ENCODE peak calls at places on chromosomes 12 and 14, in six cellular contexts. Q, L, A, E, T and Z are unnamed samples.
A peak's percentile ranks its signal among the peaks of the same experiment; 100 is the strongest.

GRCh38 chr12:132000286-132000872 is 50.6 kb downstream of the EP400 start:
- DNase-seq in L (no peak), Q (no peak), T (no peak), A (no peak), E (no peak), Z (no peak)

GRCh38 chr12:57101892-57102695 is 9.1 kb downstream of the STAT6 start:
- DNase-seq in A (no peak), E (no peak), L (no peak), Q (no peak), T (no peak), Z (no peak)

GRCh38 chr14:66425402-66425801 is 60.8 kb upstream of the CCDC196 start:
- DNase-seq in Q (no peak), L (no peak), E (no peak), T (no peak), A (no peak), Z (peak; percentile 35)

GRCh38 chr14:102949801-102950451 is 27.5 kb downstream of the AMN start:
- DNase-seq in A (no peak), T (peak; percentile 68), Q (no peak), E (peak; percentile 54), L (peak; percentile 93), Z (peak; percentile 60)

GRCh38 chr12:126157575-126157966 is 1092.3 kb downstream of the AACS start:
- DNase-seq in A (peak; percentile 40), E (no peak), T (no peak), L (no peak), Q (no peak), Z (no peak)

GRCh38 chr14:73879027-73879426 is 7.6 kb upstream of the ZNF410 start:
- DNase-seq in T (no peak), E (no peak), Q (no peak), A (no peak), L (no peak), Z (no peak)

GRCh38 chr12:52215587-52216031 is 17.4 kb upstream of the KRT7 start:
- DNase-seq in T (peak; percentile 79), E (peak; percentile 60), L (no peak), Q (no peak), A (peak; percentile 33), Z (no peak)

GRCh38 chr12:110536834-110537604 is 34.9 kb downstream of the RAD9B start:
- DNase-seq in E (no peak), A (no peak), Q (no peak), T (no peak), L (no peak), Z (no peak)

GRCh38 chr14:97219356-97220017 is 422.3 kb downstream of the VRK1 start:
- DNase-seq in L (no peak), T (peak; percentile 42), A (no peak), Q (no peak), E (no peak), Z (no peak)

GRCh38 chr12:115468087-115468510 is 784.1 kb upstream of the TBX3 start:
- DNase-seq in A (no peak), Q (peak; percentile 54), L (no peak), E (no peak), T (no peak), Z (no peak)
- TF ChIP-seq CTCF in A (no peak), Q (peak; percentile 52), L (peak; percentile 12), E (peak; percentile 39), T (no peak), Z (peak; percentile 52)

DNA sequence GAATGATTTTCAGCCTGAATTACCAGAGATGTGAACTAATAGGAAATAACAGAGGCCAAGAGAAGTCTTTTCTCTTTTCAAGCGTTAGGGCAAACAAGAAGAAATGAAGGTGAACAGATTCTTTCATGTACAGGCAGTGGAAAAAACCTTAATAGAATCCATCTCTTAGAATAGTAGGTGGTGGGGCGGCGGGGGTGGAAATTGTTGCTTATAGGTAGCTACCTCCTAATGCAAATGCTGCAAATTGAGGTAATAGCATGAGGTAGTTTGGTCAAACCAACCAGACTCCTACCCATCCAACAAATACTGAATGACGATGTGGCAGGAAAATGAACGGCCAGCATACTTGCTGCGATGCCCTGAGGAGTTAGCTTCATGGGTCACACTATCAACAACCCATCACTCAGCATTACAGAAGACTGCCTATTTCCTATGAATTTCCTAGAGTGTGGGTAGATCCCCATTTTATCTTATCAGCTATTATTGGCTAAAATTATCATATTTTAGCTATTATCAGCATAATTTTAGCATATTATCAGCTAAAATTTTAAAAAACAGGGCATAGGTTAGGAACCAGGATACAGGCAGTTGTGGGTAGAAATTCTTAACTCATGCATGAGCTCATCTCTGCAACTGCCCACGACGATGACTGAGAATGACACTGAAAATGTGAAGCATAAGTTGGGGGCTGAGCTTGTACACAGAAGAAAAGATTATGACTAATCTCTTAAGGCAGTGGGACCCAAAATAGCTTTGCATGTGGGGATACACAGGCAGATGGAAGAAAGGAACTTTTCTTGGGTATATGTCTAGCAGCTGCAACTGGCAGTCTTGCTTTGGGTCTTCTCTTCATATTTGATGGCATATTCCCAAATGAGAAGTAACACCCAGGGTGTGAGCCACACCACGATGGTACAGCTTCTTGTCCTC is 68.7 kb downstream of the NIN start:
- DNase-seq in L (no peak), T (no peak), E (peak; percentile 84), A (no peak), Q (peak; percentile 42), Z (no peak)
- H3K4me3 ChIP-seq in L (no peak overlapping the region), T (no peak overlapping the region), E (no peak overlapping the region), A (no peak overlapping the region), Q (no peak overlapping the region), Z (no peak overlapping the region)

GRCh38 chr14:90538095-90538494 is 141.3 kb downstream of the CALM1 start:
- DNase-seq in E (no peak), A (no peak), Q (no peak), L (no peak), T (no peak), Z (no peak)
- TF ChIP-seq CTCF in E (no peak), A (no peak), Q (no peak), L (no peak), T (no peak), Z (no peak)

DNA sequence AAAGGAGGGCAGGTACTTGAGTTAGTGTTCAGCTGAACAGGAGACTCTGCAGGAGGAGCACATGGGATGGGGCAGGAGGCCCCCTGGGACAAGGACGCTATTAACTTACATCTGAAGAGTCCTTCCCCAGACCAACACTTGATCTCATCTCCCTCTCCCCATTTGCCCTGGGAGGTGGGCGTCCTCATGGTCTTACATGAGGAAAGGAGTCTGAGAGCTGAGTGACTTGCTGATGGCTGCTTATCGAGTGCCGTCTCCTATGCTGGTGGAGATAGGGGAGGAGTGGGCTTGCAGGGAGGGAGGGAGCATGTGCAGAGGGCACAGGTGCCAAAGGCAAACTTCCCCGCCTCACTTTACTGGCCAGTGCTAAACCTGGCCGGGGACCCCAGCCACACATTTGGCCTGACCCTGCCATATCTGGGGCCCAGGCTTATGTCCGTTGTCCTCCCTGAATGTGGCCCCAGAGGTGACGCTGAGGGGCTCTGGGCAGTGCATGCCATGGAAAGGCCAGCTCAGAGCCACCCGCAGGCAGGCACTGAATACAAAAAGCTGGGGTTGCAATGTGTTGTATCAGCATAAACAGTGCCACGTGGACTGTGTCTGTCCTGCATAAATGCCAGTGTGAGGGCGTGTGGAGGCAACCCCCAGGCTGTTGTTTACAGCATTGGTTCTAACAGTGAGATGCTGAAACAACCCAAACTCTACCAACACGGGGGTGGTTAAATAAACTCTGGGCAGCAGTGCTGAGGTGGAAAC is 29.4 kb downstream of the FAIM2 start:
- DNase-seq in Q (no peak), T (peak; percentile 23), L (no peak), A (no peak), E (no peak), Z (no peak)
- H3K4me3 ChIP-seq in Q (no peak overlapping the region), T (no peak overlapping the region), L (no peak overlapping the region), A (no peak overlapping the region), E (no peak overlapping the region), Z (no peak overlapping the region)

GRCh38 chr12:69649529-69649928 is 38.8 kb upstream of the LRRC10 start:
- DNase-seq in A (no peak), Q (no peak), L (no peak), E (no peak), T (no peak), Z (no peak)
- TF ChIP-seq CTCF in A (no peak), Q (no peak), L (peak; percentile 37), E (no peak), T (no peak), Z (no peak)